ENCODE peak calls at places on chromosomes 4 and X, in seven cellular contexts. One of them, this sample, is unnamed.

GRCh38 chrX:110600745-110601310 is 194.8 kb downstream of the CHRDL1 start:
- DNase-seq in foreskin fibroblast: peak
- DNase-seq in amygdala: no peak
- DNase-seq in Right ventricle myocardium superior: no peak
- DNase-seq in posterior cingulate gyrus: no peak
- DNase-seq in NCI-H2081: no peak
- DNase-seq in gastrocnemius medialis: no peak
- DNase-seq in this sample: no peak

GRCh38 chr4:43776371-43776770 is 672.2 kb downstream of the KCTD8 start:
- DNase-seq in foreskin fibroblast: no peak
- DNase-seq in amygdala: no peak
- DNase-seq in Right ventricle myocardium superior: no peak
- DNase-seq in posterior cingulate gyrus: no peak
- DNase-seq in NCI-H2081: peak
- DNase-seq in gastrocnemius medialis: no peak
- DNase-seq in this sample: no peak

GRCh38 chr4:80125252-80126177 is 52.5 kb upstream of the ANTXR2 start:
- DNase-seq in foreskin fibroblast: peak
- DNase-seq in amygdala: no peak
- DNase-seq in Right ventricle myocardium superior: no peak
- DNase-seq in posterior cingulate gyrus: no peak
- DNase-seq in NCI-H2081: no peak
- DNase-seq in gastrocnemius medialis: no peak
- DNase-seq in this sample: no peak

GRCh38 chr4:154039435-154040061 is 250.7 kb upstream of the SFRP2 start:
- DNase-seq in foreskin fibroblast: no peak
- DNase-seq in amygdala: no peak
- DNase-seq in Right ventricle myocardium superior: no peak
- DNase-seq in posterior cingulate gyrus: no peak
- DNase-seq in NCI-H2081: peak
- DNase-seq in gastrocnemius medialis: no peak
- DNase-seq in this sample: no peak

GRCh38 chr4:10123227-10124101 is 6.9 kb upstream of the WDR1 start:
- DNase-seq in foreskin fibroblast: no peak
- DNase-seq in amygdala: no peak
- DNase-seq in Right ventricle myocardium superior: peak
- DNase-seq in posterior cingulate gyrus: no peak
- DNase-seq in NCI-H2081: no peak
- DNase-seq in gastrocnemius medialis: no peak
- DNase-seq in this sample: no peak

GRCh38 chr4:159248383-159249178 is 145.7 kb downstream of the RAPGEF2 start:
- DNase-seq in foreskin fibroblast: no peak
- DNase-seq in amygdala: no peak
- DNase-seq in Right ventricle myocardium superior: no peak
- DNase-seq in posterior cingulate gyrus: no peak
- DNase-seq in NCI-H2081: peak
- DNase-seq in gastrocnemius medialis: no peak
- DNase-seq in this sample: peak

GRCh38 chr4:139315221-139315675 is 13.0 kb upstream of the NDUFC1 start:
- DNase-seq in foreskin fibroblast: no peak
- DNase-seq in amygdala: no peak
- DNase-seq in Right ventricle myocardium superior: no peak
- DNase-seq in posterior cingulate gyrus: no peak
- DNase-seq in NCI-H2081: no peak
- DNase-seq in gastrocnemius medialis: no peak
- DNase-seq in this sample: no peak

GRCh38 chr4:183633476-183634058 is 25.4 kb downstream of the RWDD4 start:
- DNase-seq in foreskin fibroblast: no peak
- DNase-seq in amygdala: no peak
- DNase-seq in Right ventricle myocardium superior: no peak
- DNase-seq in posterior cingulate gyrus: no peak
- DNase-seq in NCI-H2081: no peak
- DNase-seq in gastrocnemius medialis: no peak
- DNase-seq in this sample: no peak

GRCh38 chr4:40831462-40831861 is 81.7 kb downstream of the NSUN7 start:
- DNase-seq in foreskin fibroblast: no peak
- DNase-seq in amygdala: peak
- DNase-seq in Right ventricle myocardium superior: no peak
- DNase-seq in posterior cingulate gyrus: peak
- DNase-seq in NCI-H2081: no peak
- DNase-seq in gastrocnemius medialis: no peak
- DNase-seq in this sample: no peak

GRCh38 chr4:78057600-78058560 is 757 bp downstream of the FRAS1 start:
- DNase-seq in foreskin fibroblast: peak
- DNase-seq in amygdala: peak
- DNase-seq in Right ventricle myocardium superior: peak
- DNase-seq in posterior cingulate gyrus: peak
- DNase-seq in NCI-H2081: peak
- DNase-seq in gastrocnemius medialis: peak
- DNase-seq in this sample: no peak

GRCh38 chr4:55931833-55932232 is 16.9 kb upstream of the CEP135 start:
- DNase-seq in foreskin fibroblast: peak
- DNase-seq in amygdala: no peak
- DNase-seq in Right ventricle myocardium superior: no peak
- DNase-seq in posterior cingulate gyrus: no peak
- DNase-seq in NCI-H2081: no peak
- DNase-seq in gastrocnemius medialis: no peak
- DNase-seq in this sample: no peak

GRCh38 chr4:8732681-8733243 is 138.9 kb downstream of the HMX1 start:
- DNase-seq in foreskin fibroblast: no peak
- DNase-seq in amygdala: no peak
- DNase-seq in Right ventricle myocardium superior: no peak
- DNase-seq in posterior cingulate gyrus: no peak
- DNase-seq in NCI-H2081: no peak
- DNase-seq in gastrocnemius medialis: no peak
- DNase-seq in this sample: no peak

This sample was measured in DMS153.